ENCODE peak calls at places on chromosomes 13 and 19, in nine cellular contexts. S is CD4-positive, alpha-beta T cell; P is CD8-positive, alpha-beta memory T cell; G is aorta; J is tibial artery; O is colonic mucosa; V is stomach; E is small intestine; W is IMR-90. N is an unnamed sample.
A peak's percentile ranks its signal among the peaks of the same experiment; 100 is the strongest.

GRCh38 chr19:46426035-46426505 is 2.7 kb downstream of the PNMA8C start:
- DNase-seq in J (no peak), S (no peak), O (no peak), G (no peak), P (no peak), E (peak; percentile 37), V (no peak), W (no peak), N (no peak)

GRCh38 chr13:110232146-110232545 is 74.8 kb downstream of the COL4A1 start:
- DNase-seq in S (no peak), P (no peak), W (no peak), E (no peak), J (no peak), O (no peak), G (no peak), V (no peak), N (no peak)

GRCh38 chr13:63481334-63481733 is 2065.7 kb upstream of the PCDH20 start:
- DNase-seq in S (no peak), P (no peak), G (no peak), J (no peak), V (no peak), O (no peak), E (no peak), W (peak; percentile 36), N (no peak)

GRCh38 chr19:37227996-37228395 is 10.0 kb downstream of the ZNF383 start:
- DNase-seq in V (no peak), E (no peak), O (no peak), G (no peak), P (peak; percentile 20), J (no peak), W (no peak), S (no peak), N (no peak)

GRCh38 chr19:47652285-47652684 is 43.4 kb downstream of the BICRA start:
- DNase-seq in S (no peak), E (peak; percentile 50), P (no peak), W (no peak), J (no peak), V (no peak), O (no peak), G (no peak), N (no peak)

GRCh38 chr19:13026478-13026999 is 31.3 kb downstream of the NFIX start:
- DNase-seq in V (peak; percentile 68), P (no peak), E (peak; percentile 88), W (peak; percentile 57), S (no peak), O (peak; percentile 74), G (no peak), J (peak; percentile 71), N (no peak)

GRCh38 chr13:102405499-102406079 is 3.7 kb upstream of the FGF14 start:
- DNase-seq in J (no peak), P (no peak), G (no peak), V (no peak), S (no peak), O (no peak), E (no peak), W (peak; percentile 12), N (no peak)

GRCh38 chr19:52662631-52663030 is 24.5 kb upstream of the ZNF83 start:
- DNase-seq in S (no peak), E (no peak), W (no peak), P (no peak), G (no peak), V (no peak), J (no peak), O (no peak), N (no peak)

GRCh38 chr19:19113040-19113541 is 25.2 kb downstream of the TMEM161A start:
- DNase-seq in O (no peak), J (no peak), G (no peak), P (no peak), E (no peak), W (peak; percentile 74), V (no peak), S (no peak), N (no peak)

GRCh38 chr13:24827799-24828198 is 63.8 kb downstream of the RNF17 start:
- DNase-seq in P (no peak), O (no peak), G (no peak), J (no peak), W (no peak), S (no peak), V (no peak), E (no peak), N (no peak)

GRCh38 chr19:28961772-28962500 is 251.0 kb downstream of the UQCRFS1 start:
- DNase-seq in W (peak; percentile 81), P (no peak), J (no peak), O (no peak), G (no peak), S (no peak), E (no peak), V (no peak), N (no peak)

GRCh38 chr13:110520431-110521295 is 40.9 kb downstream of the RAB20 start:
- DNase-seq in V (peak; percentile 68), P (no peak), G (peak; percentile 94), W (peak; percentile 53), E (peak; percentile 96), S (no peak), J (peak; percentile 97), O (peak; percentile 89), N (peak; percentile 73)

GRCh38 chr13:54682184-54682583 is 1653.6 kb downstream of the OLFM4 start:
- DNase-seq in S (no peak), W (no peak), E (no peak), O (no peak), V (no peak), J (no peak), G (no peak), P (no peak), N (no peak)

GRCh38 chr19:47309038-47309437 is 623 bp upstream of the C5AR1 start:
- DNase-seq in O (no peak), E (no peak), J (peak; percentile 83), V (no peak), G (peak; percentile 67), P (no peak), S (no peak), W (no peak), N (no peak)

GRCh38 chr19:3161453-3161852 is 17.1 kb upstream of the S1PR4 start:
- DNase-seq in P (no peak), J (no peak), G (no peak), S (no peak), V (no peak), O (no peak), E (no peak), W (peak; percentile 43), N (no peak)

GRCh38 chr13:110640591-110641029 is 25.3 kb downstream of the NAXD start:
- DNase-seq in J (peak; percentile 75), V (peak; percentile 32), P (no peak), S (no peak), O (no peak), W (peak; percentile 60), G (no peak), E (no peak), N (peak; percentile 60)

GRCh38 chr13:23074054-23074805 is 106.5 kb upstream of the SGCG start:
- DNase-seq in J (no peak), P (no peak), W (peak; percentile 11), S (no peak), G (no peak), E (peak; percentile 3), O (no peak), V (no peak), N (no peak)

GRCh38 chr19:39126593-39127187 is 1.1 kb downstream of the PAK4 start:
- DNase-seq in P (no peak), S (no peak), W (no peak), V (peak; percentile 86), E (peak; percentile 95), O (peak; percentile 84), J (no peak), G (no peak), N (no peak)

GRCh38 chr19:51660975-51661600 is 14.5 kb upstream of the SIGLEC14 start:
- DNase-seq in P (peak; percentile 24), J (no peak), S (peak; percentile 18), V (peak; percentile 65), E (peak; percentile 68), G (peak; percentile 86), O (peak; percentile 74), W (peak; percentile 72), N (peak; percentile 25)

DNA sequence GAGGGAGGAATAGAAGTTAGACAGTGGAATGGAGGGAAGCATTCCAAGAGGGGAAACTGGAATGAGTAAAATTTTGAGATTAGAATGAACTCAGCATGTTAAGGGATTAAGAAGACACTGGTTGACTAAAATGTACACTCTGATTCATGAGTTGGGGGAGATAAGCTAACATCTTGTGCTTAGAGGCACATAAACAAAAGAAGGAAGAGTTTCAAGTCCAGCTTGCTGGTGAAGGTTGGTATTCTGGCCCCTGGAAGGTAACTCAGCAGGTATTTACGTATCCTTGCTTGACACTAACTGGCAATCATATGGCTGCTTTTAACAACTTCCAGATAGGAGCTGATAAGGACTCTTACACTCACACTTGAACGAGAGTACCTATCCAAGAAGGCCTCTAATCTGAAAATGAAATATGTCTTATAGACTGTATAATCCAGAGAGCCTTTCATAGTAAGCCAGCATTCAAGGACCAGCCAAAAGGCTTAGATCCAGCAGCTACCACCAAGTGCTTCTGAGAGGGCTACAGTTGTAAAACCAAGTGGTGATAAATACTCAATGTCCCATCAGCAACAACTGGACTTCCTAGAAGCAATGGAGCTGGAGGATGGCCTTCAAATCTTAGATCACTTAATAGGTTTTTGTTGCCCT is 149.7 kb upstream of the SERP2 start:
- DNase-seq in E (peak; percentile 24), O (no peak), S (no peak), W (no peak), P (no peak), G (no peak), J (no peak), V (no peak), N (no peak)
- H3K27ac ChIP-seq in E (no peak overlapping the region), O (peak overlapping the region; percentile 26), S (no peak overlapping the region), W (no peak overlapping the region), P (no peak overlapping the region), G (peak overlapping the region; percentile 98), J (peak overlapping the region; percentile 84), V (peak overlapping the region; percentile 49), N (peak overlapping the region; percentile 82)

DNA sequence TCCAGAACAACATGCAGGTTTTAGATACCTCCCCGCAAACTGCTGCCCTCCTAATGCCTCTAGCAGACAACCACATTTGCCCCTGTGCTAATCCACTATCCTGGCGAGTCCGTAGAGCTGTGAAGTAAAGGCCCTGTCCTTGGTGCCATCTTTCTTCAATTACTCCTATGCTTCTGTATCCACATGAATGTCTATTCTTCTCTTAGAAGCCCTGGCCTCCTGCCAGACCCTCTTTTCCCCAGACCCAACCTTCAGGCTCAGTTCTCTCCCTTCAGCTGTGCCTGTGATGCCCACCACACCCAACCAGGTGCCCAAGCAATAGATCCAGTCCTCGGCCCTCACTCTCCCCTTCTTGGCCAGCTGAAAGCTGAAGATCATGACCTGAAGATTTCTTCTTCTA is 31.1 kb upstream of the ZNF599 start:
- DNase-seq in P (no peak), E (no peak), S (no peak), W (no peak), V (no peak), J (no peak), O (no peak), G (no peak), N (no peak)
- H3K27ac ChIP-seq in P (no peak overlapping the region), E (no peak overlapping the region), S (no peak overlapping the region), W (no peak overlapping the region), V (no peak overlapping the region), J (no peak overlapping the region), O (no peak overlapping the region), G (no peak overlapping the region), N (no peak overlapping the region)

GRCh38 chr19:40242480-40242879 is 16.0 kb upstream of the CCNP start:
- DNase-seq in E (no peak), O (no peak), V (no peak), G (no peak), P (no peak), J (peak; percentile 62), W (no peak), S (no peak), N (no peak)
- H3K27ac ChIP-seq in E (no peak overlapping the region), O (no peak overlapping the region), V (no peak overlapping the region), G (no peak overlapping the region), P (no peak overlapping the region), J (no peak overlapping the region), W (no peak overlapping the region), S (no peak overlapping the region), N (peak overlapping the region; percentile 77)

GRCh38 chr19:6945733-6946132 is 58.4 kb downstream of the ADGRE1 start:
- DNase-seq in J (no peak), O (no peak), V (no peak), E (no peak), G (no peak), P (no peak), S (no peak), W (no peak), N (no peak)
- H3K27ac ChIP-seq in J (no peak overlapping the region), O (no peak overlapping the region), V (no peak overlapping the region), E (no peak overlapping the region), G (no peak overlapping the region), P (no peak overlapping the region), S (no peak overlapping the region), W (no peak overlapping the region), N (no peak overlapping the region)